ENCODE peak calls at places on chromosomes 13 and 19, in five cellular contexts. D is neural progenitor cell, O is natural killer cell, W is left ventricle myocardium inferior, R is choroid plexus epithelial cell. Z is an unnamed sample.

GRCh38 chr19:33734913-33735312 is 61.8 kb upstream of the KCTD15 start:
- DNase-seq in O (no peak), R (no peak), D (no peak), W (no peak), Z (no peak)

GRCh38 chr19:44499559-44499958 is 763 bp downstream of the ZNF180 start:
- DNase-seq in D (no peak), R (no peak), W (no peak), O (no peak), Z (no peak)

GRCh38 chr13:72062566-72062965 is 195.6 kb upstream of the DACH1 start:
- DNase-seq in D (peak), O (no peak), W (peak), R (no peak), Z (peak)

GRCh38 chr19:16441661-16442071 is 30.1 kb downstream of the EPS15L1 start:
- DNase-seq in W (no peak), R (peak), O (no peak), D (peak), Z (no peak)

GRCh38 chr13:102769679-102770078 is 3.9 kb downstream of the TEX30 start:
- DNase-seq in D (no peak), O (no peak), R (peak), W (no peak), Z (peak)

GRCh38 chr13:95530178-95530577 is 22.3 kb upstream of the CLDN10 start:
- DNase-seq in R (peak), W (no peak), O (no peak), D (no peak), Z (peak)

GRCh38 chr19:16902545-16902944 is 13.7 kb downstream of the F2RL3 start:
- DNase-seq in W (no peak), R (no peak), D (no peak), O (no peak), Z (no peak)

GRCh38 chr19:29268721-29269483 is 56.0 kb upstream of the UQCRFS1 start:
- DNase-seq in D (no peak), W (no peak), R (no peak), O (no peak), Z (no peak)

GRCh38 chr19:45321848-45322247 is 827 bp downstream of the CKM start:
- DNase-seq in R (no peak), W (peak), O (no peak), D (no peak), Z (no peak)

GRCh38 chr19:2394669-2395292 is 32.6 kb downstream of the TIMM13 start:
- DNase-seq in R (no peak), O (peak), W (no peak), D (no peak), Z (no peak)

GRCh38 chr19:53865918-53866696 is 1.6 kb upstream of the MYADM start:
- DNase-seq in D (peak), W (peak), O (peak), R (peak), Z (no peak)

GRCh38 chr13:89380101-89380500 is 1708.9 kb downstream of the SLITRK5 start:
- DNase-seq in W (no peak), D (no peak), R (peak), O (no peak), Z (peak)

GRCh38 chr13:99053636-99054233 is 75.9 kb upstream of the DOCK9 start:
- DNase-seq in W (no peak), R (no peak), O (no peak), D (peak), Z (no peak)

GRCh38 chr13:46113596-46113995 is 8.8 kb upstream of the CPB2 start:
- DNase-seq in O (no peak), W (no peak), R (peak), D (no peak), Z (peak)

GRCh38 chr13:40589285-40590109 is 76.9 kb downstream of the FOXO1 start:
- DNase-seq in D (peak), R (peak), W (no peak), O (no peak), Z (peak)

GRCh38 chr13:85724554-85725432 is 74.4 kb downstream of the SLITRK6 start:
- DNase-seq in O (no peak), W (no peak), D (no peak), R (no peak), Z (peak)

GRCh38 chr19:40400521-40400920 is 10.5 kb upstream of the HIPK4 start:
- DNase-seq in D (no peak), O (no peak), W (no peak), R (no peak), Z (no peak)

GRCh38 chr13:110913911-110914292 is 967 bp downstream of the ANKRD10 start:
- DNase-seq in O (no peak), W (no peak), R (no peak), D (no peak), Z (peak)

GRCh38 chr13:98157188-98157587 is 14.3 kb downstream of the FARP1 start:
- DNase-seq in R (no peak), W (no peak), O (no peak), D (no peak), Z (no peak)

GRCh38 chr19:829129-829758 is 1.6 kb downstream of the AZU1 start:
- DNase-seq in D (no peak), O (no peak), W (no peak), R (no peak), Z (no peak)

GRCh38 chr13:94711561-94712286 is 621 bp downstream of the SOX21 start:
- DNase-seq in W (no peak), R (peak), D (peak), O (no peak), Z (no peak)

GRCh38 chr13:106088094-106088493 is 447.4 kb downstream of the EFNB2 start:
- DNase-seq in D (no peak), W (no peak), R (no peak), O (no peak), Z (no peak)

GRCh38 chr19:8526345-8527062 is 12.5 kb upstream of the ZNF414 start:
- DNase-seq in W (peak), D (peak), R (peak), O (no peak), Z (peak)

GRCh38 chr13:113354831-113355610 is 8.9 kb downstream of the GRTP1 start:
- DNase-seq in D (no peak), W (no peak), R (no peak), O (no peak), Z (no peak)

GRCh38 chr13:112792511-112792910 is 102.7 kb downstream of the ATP11A start:
- DNase-seq in W (no peak), O (no peak), D (no peak), R (no peak), Z (no peak)

GRCh38 chr13:43364210-43365041 is 341.0 kb downstream of the DNAJC15 start:
- DNase-seq in O (no peak), R (peak), D (peak), W (no peak), Z (no peak)

GRCh38 chr19:18803550-18804138 is 12.5 kb upstream of the COMP start:
- DNase-seq in D (no peak), O (no peak), R (no peak), W (no peak), Z (no peak)

GRCh38 chr13:107367258-107367657 is 799.3 kb upstream of the ARGLU1 start:
- DNase-seq in O (no peak), W (no peak), R (no peak), D (no peak), Z (no peak)

GRCh38 chr19:5250127-5250659 is 90.4 kb downstream of the PTPRS start:
- DNase-seq in R (no peak), W (peak), D (no peak), O (no peak), Z (no peak)

GRCh38 chr13:90500569-90500968 is 846.9 kb upstream of the MIR17HG start:
- DNase-seq in O (no peak), R (no peak), D (no peak), W (no peak), Z (no peak)

GRCh38 chr13:32791545-32792172 is 205.4 kb downstream of the PDS5B start:
- DNase-seq in W (no peak), O (no peak), R (peak), D (no peak), Z (peak)

GRCh38 chr13:113140677-113141590 is 17.5 kb upstream of the PROZ start:
- DNase-seq in R (no peak), O (no peak), W (no peak), D (no peak), Z (no peak)

GRCh38 chr19:11059511-11060358 is 29.5 kb upstream of the LDLR start:
- DNase-seq in W (no peak), R (no peak), D (no peak), O (no peak), Z (no peak)

GRCh38 chr19:11064831-11065303 is 24.4 kb upstream of the LDLR start:
- DNase-seq in O (no peak), R (peak), W (no peak), D (no peak), Z (no peak)

GRCh38 chr19:11058246-11059030 is 30.8 kb upstream of the LDLR start:
- DNase-seq in D (no peak), R (no peak), W (no peak), O (no peak), Z (no peak)

GRCh38 chr19:11063434-11063833 is 25.8 kb upstream of the LDLR start:
- DNase-seq in O (no peak), R (no peak), W (no peak), D (no peak), Z (no peak)

DNA sequence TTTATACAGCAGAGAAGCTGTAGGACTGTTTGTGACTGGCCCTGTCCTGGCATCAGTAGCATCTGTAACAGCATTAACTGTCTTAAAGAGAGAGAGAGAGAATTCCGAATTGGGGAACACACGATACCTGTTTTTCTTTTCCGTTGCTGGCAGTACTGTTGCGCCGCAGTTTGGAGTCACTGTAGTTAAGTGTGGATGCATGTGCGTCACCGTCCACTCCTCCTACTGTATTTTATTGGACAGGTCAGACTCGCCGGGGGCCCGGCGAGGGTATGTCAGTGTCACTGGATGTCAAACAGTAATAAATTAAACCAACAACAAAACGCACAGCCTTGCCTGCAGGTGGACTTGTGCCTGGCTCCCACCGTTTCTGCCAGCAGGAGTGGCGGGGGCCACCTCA is 27.3 kb upstream of the LDLR start:
- DNase-seq in O (no peak), R (no peak), D (no peak), W (no peak), Z (no peak)
- TF ChIP-seq CTCF in O (no peak), R (no peak), D (no peak), W (no peak), Z (no peak)

GRCh38 chr19:49809155-49809986 is 3.7 kb downstream of the FUZ start:
- DNase-seq in D (peak), R (peak), O (peak), W (peak), Z (no peak)
- TF ChIP-seq CTCF in D (peak), R (no peak), O (no peak), W (no peak), Z (no peak)

GRCh38 chr19:58572818-58573657 is at the start of gene MZF1:
- DNase-seq in R (peak), D (peak), W (peak), O (peak), Z (peak)
- TF ChIP-seq CTCF in R (peak), D (peak), W (no peak), O (no peak), Z (peak)

DNA sequence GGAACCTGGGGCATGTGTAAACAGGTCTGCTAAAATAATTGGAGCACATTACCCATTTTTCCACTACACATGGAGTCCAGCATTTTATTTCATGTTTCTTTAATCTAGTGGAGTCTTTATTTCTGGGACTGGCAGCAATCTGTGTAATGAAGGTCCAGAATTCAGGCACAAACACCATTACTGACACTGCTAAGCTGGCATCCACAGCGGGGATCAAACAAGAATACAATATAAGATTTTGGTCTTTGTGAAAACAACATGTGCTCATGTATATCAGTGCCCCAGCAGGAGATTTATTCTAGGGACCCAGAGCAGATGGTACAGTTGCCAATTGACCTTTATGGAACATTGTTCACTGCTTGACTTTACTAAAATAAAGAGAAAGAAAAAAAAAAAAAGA is 1587.0 kb upstream of the PRR20A start:
- DNase-seq in W (no peak), O (no peak), R (no peak), D (no peak), Z (no peak)
- TF ChIP-seq CTCF in W (no peak), O (no peak), R (no peak), D (no peak), Z (no peak)

GRCh38 chr13:109608503-109608902 is 177.9 kb downstream of the IRS2 start:
- DNase-seq in D (no peak), W (no peak), R (no peak), O (no peak), Z (no peak)

GRCh38 chr13:109611912-109612691 is 174.3 kb downstream of the IRS2 start:
- DNase-seq in O (no peak), R (no peak), D (no peak), W (no peak), Z (peak)

GRCh38 chr13:109606404-109607028 is 179.9 kb downstream of the IRS2 start:
- DNase-seq in R (peak), O (no peak), W (no peak), D (no peak), Z (no peak)

GRCh38 chr13:109608032-109608431 is 178.4 kb downstream of the IRS2 start:
- DNase-seq in W (no peak), D (no peak), O (no peak), R (no peak), Z (no peak)

GRCh38 chr13:109610517-109610916 is 175.9 kb downstream of the IRS2 start:
- DNase-seq in R (peak), O (peak), D (peak), W (peak), Z (peak)
- TF ChIP-seq CTCF in R (peak), O (peak), D (peak), W (peak), Z (peak)

GRCh38 chr19:3970808-3971598 is at the start of gene DAPK3:
- DNase-seq in O (peak), R (peak), W (peak), D (peak), Z (peak)
- TF ChIP-seq CTCF in O (no peak), R (no peak), W (no peak), D (no peak), Z (no peak)

GRCh38 chr19:32469796-32470195 is 64.2 kb downstream of the DPY19L3 start:
- DNase-seq in R (peak), O (no peak), D (no peak), W (no peak), Z (no peak)

GRCh38 chr19:32459199-32459865 is 53.8 kb downstream of the DPY19L3 start:
- DNase-seq in D (no peak), R (no peak), O (no peak), W (no peak), Z (no peak)

GRCh38 chr19:32460476-32460875 is 54.9 kb downstream of the DPY19L3 start:
- DNase-seq in D (no peak), R (no peak), O (no peak), W (no peak), Z (no peak)

GRCh38 chr19:32465176-32465575 is 59.6 kb downstream of the DPY19L3 start:
- DNase-seq in W (no peak), O (no peak), D (no peak), R (no peak), Z (no peak)

DNA sequence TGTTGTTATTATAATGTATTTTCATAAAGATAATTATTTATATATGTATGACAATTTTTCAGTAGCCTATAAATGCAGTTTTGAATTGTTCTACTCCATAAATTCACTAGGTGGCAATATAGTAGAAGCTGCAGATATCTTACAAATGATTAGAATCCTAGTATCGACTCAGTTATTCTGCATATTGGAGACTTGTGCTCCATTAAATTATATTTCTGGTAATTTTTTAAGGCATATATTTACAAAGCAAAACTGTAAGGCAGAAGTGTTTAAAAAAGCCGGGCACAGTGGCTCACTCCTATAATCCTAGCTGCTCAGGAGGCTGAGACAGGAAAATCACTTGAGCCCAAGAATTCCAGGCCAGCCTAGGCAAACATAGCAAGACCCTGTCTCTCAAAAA is 58.7 kb downstream of the DPY19L3 start:
- DNase-seq in O (no peak), W (no peak), R (peak), D (no peak), Z (peak)
- TF ChIP-seq CTCF in O (peak), W (peak), R (peak), D (peak), Z (no peak)

DNA sequence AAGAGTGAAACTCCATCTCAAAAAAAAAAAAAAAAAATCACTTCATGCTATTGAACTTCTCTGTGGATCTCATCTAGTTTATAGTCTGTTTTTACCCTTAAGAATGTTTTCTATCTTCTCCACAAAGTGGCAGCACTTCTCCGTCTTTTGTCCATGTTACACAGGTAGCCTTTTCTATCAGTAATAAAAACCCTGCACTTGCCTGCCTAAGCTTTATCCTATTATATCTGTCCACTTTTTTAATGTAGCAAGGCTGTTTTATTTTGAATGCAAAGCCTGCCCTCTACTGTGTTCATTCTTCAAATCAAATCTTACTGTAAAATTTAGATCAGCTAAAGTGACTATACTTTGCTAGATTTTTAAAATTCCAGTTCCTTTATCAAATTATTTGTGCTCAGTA is 124.0 kb downstream of the STOML3 start:
- DNase-seq in W (no peak), D (no peak), R (peak), O (no peak), Z (peak)
- TF ChIP-seq CTCF in W (no peak), D (no peak), R (peak), O (no peak), Z (no peak)

GRCh38 chr19:37313335-37313627 is 57.6 kb upstream of the ZNF527 start:
- DNase-seq in W (no peak), R (no peak), D (no peak), O (no peak), Z (no peak)
- TF ChIP-seq CTCF in W (no peak), R (no peak), D (no peak), O (no peak), Z (no peak)